ENCODE peak calls at places on chromosome 13, in ten cellular contexts. One of them, this sample, is unnamed.

GRCh38 chr13:49859568-49859967 is 67.1 kb upstream of the KPNA3 start:
- DNase-seq in fibroblast of lung: peak; percentile 90
- DNase-seq in fibroblast of the aortic adventitia: peak; percentile 92
- DNase-seq in T-helper 1 cell: no peak
- DNase-seq in heart left ventricle: no peak
- DNase-seq in nucleus accumbens: no peak
- DNase-seq in A549: peak; percentile 33
- DNase-seq in Daoy: peak; percentile 57
- DNase-seq in substantia nigra: no peak
- DNase-seq in PC-3: peak; percentile 78
- DNase-seq in this sample: no peak

GRCh38 chr13:62663767-62664166 is 1248.1 kb upstream of the PCDH20 start:
- DNase-seq in heart left ventricle: no peak
- DNase-seq in fibroblast of the aortic adventitia: no peak
- DNase-seq in T-helper 1 cell: no peak
- DNase-seq in fibroblast of lung: no peak
- DNase-seq in nucleus accumbens: no peak
- DNase-seq in Daoy: no peak
- DNase-seq in A549: no peak
- DNase-seq in substantia nigra: no peak
- DNase-seq in PC-3: no peak
- DNase-seq in this sample: no peak

GRCh38 chr13:65789815-65790214 is 1440.3 kb downstream of the PCDH9 start:
- DNase-seq in fibroblast of lung: peak; percentile 24
- DNase-seq in substantia nigra: no peak
- DNase-seq in fibroblast of the aortic adventitia: peak; percentile 39
- DNase-seq in T-helper 1 cell: no peak
- DNase-seq in heart left ventricle: no peak
- DNase-seq in Daoy: no peak
- DNase-seq in PC-3: peak; percentile 35
- DNase-seq in A549: no peak
- DNase-seq in nucleus accumbens: no peak
- DNase-seq in this sample: no peak

GRCh38 chr13:87975035-87975434 is 303.9 kb downstream of the SLITRK5 start:
- DNase-seq in PC-3: no peak
- DNase-seq in fibroblast of lung: peak; percentile 82
- DNase-seq in nucleus accumbens: no peak
- DNase-seq in Daoy: no peak
- DNase-seq in A549: no peak
- DNase-seq in T-helper 1 cell: no peak
- DNase-seq in fibroblast of the aortic adventitia: no peak
- DNase-seq in heart left ventricle: no peak
- DNase-seq in substantia nigra: no peak
- DNase-seq in this sample: no peak

GRCh38 chr13:38686635-38687245 is at the start of gene FREM2:
- DNase-seq in T-helper 1 cell: no peak
- DNase-seq in A549: peak; percentile 3
- DNase-seq in substantia nigra: no peak
- DNase-seq in fibroblast of lung: peak; percentile 30
- DNase-seq in PC-3: peak; percentile 15
- DNase-seq in nucleus accumbens: no peak
- DNase-seq in fibroblast of the aortic adventitia: no peak
- DNase-seq in heart left ventricle: no peak
- DNase-seq in Daoy: peak; percentile 45
- DNase-seq in this sample: peak; percentile 64

GRCh38 chr13:28611654-28612131 is 47.2 kb upstream of the POMP start:
- DNase-seq in PC-3: no peak
- DNase-seq in fibroblast of the aortic adventitia: no peak
- DNase-seq in substantia nigra: no peak
- DNase-seq in A549: no peak
- DNase-seq in T-helper 1 cell: no peak
- DNase-seq in nucleus accumbens: no peak
- DNase-seq in Daoy: peak; percentile 7
- DNase-seq in heart left ventricle: no peak
- DNase-seq in fibroblast of lung: no peak
- DNase-seq in this sample: no peak

GRCh38 chr13:25923217-25924085 is 128.4 kb downstream of the SHISA2 start:
- DNase-seq in fibroblast of the aortic adventitia: no peak
- DNase-seq in substantia nigra: no peak
- DNase-seq in PC-3: no peak
- DNase-seq in Daoy: no peak
- DNase-seq in A549: no peak
- DNase-seq in fibroblast of lung: no peak
- DNase-seq in T-helper 1 cell: no peak
- DNase-seq in heart left ventricle: no peak
- DNase-seq in nucleus accumbens: no peak
- DNase-seq in this sample: no peak

GRCh38 chr13:26254583-26255102 is 714 bp downstream of the CDK8 start:
- DNase-seq in Daoy: peak; percentile 41
- DNase-seq in heart left ventricle: peak; percentile 44
- DNase-seq in fibroblast of lung: peak; percentile 33
- DNase-seq in T-helper 1 cell: peak; percentile 38
- DNase-seq in A549: peak; percentile 8
- DNase-seq in substantia nigra: peak; percentile 42
- DNase-seq in PC-3: peak; percentile 49
- DNase-seq in fibroblast of the aortic adventitia: peak; percentile 32
- DNase-seq in nucleus accumbens: no peak
- DNase-seq in this sample: no peak

GRCh38 chr13:100941377-100941776 is 266.8 kb upstream of the TMTC4 start:
- DNase-seq in T-helper 1 cell: no peak
- DNase-seq in fibroblast of lung: no peak
- DNase-seq in heart left ventricle: no peak
- DNase-seq in A549: no peak
- DNase-seq in Daoy: no peak
- DNase-seq in fibroblast of the aortic adventitia: no peak
- DNase-seq in substantia nigra: no peak
- DNase-seq in nucleus accumbens: no peak
- DNase-seq in PC-3: no peak
- DNase-seq in this sample: no peak

GRCh38 chr13:28423010-28423409 is 71.9 kb downstream of the FLT1 start:
- DNase-seq in PC-3: no peak
- DNase-seq in fibroblast of lung: no peak
- DNase-seq in Daoy: peak; percentile 17
- DNase-seq in A549: no peak
- DNase-seq in heart left ventricle: peak; percentile 40
- DNase-seq in fibroblast of the aortic adventitia: no peak
- DNase-seq in nucleus accumbens: no peak
- DNase-seq in substantia nigra: peak; percentile 13
- DNase-seq in T-helper 1 cell: no peak
- DNase-seq in this sample: peak; percentile 10

GRCh38 chr13:83929147-83929546 is 46.9 kb upstream of the SLITRK1 start:
- DNase-seq in T-helper 1 cell: no peak
- DNase-seq in PC-3: no peak
- DNase-seq in Daoy: no peak
- DNase-seq in nucleus accumbens: no peak
- DNase-seq in fibroblast of the aortic adventitia: no peak
- DNase-seq in A549: no peak
- DNase-seq in fibroblast of lung: no peak
- DNase-seq in heart left ventricle: no peak
- DNase-seq in substantia nigra: no peak
- DNase-seq in this sample: no peak

GRCh38 chr13:37647038-37647650 is 48.6 kb upstream of the POSTN start:
- DNase-seq in PC-3: no peak
- DNase-seq in heart left ventricle: no peak
- DNase-seq in Daoy: no peak
- DNase-seq in T-helper 1 cell: no peak
- DNase-seq in nucleus accumbens: no peak
- DNase-seq in fibroblast of lung: no peak
- DNase-seq in substantia nigra: no peak
- DNase-seq in A549: no peak
- DNase-seq in fibroblast of the aortic adventitia: no peak
- DNase-seq in this sample: no peak

GRCh38 chr13:98976338-98976737 is 1.5 kb downstream of the DOCK9 start:
- DNase-seq in PC-3: no peak
- DNase-seq in substantia nigra: no peak
- DNase-seq in A549: no peak
- DNase-seq in fibroblast of the aortic adventitia: peak; percentile 64
- DNase-seq in Daoy: no peak
- DNase-seq in heart left ventricle: no peak
- DNase-seq in T-helper 1 cell: no peak
- DNase-seq in fibroblast of lung: peak; percentile 75
- DNase-seq in nucleus accumbens: no peak
- DNase-seq in this sample: no peak

GRCh38 chr13:100394005-100394695 is 194.4 kb downstream of the GGACT start:
- DNase-seq in fibroblast of lung: peak; percentile 88
- DNase-seq in T-helper 1 cell: no peak
- DNase-seq in Daoy: peak; percentile 49
- DNase-seq in nucleus accumbens: no peak
- DNase-seq in PC-3: no peak
- DNase-seq in heart left ventricle: no peak
- DNase-seq in A549: no peak
- DNase-seq in fibroblast of the aortic adventitia: peak; percentile 74
- DNase-seq in substantia nigra: no peak
- DNase-seq in this sample: no peak

This sample was measured in amygdala.